ENCODE peak calls at places on chromosomes 4 and X, in six cellular contexts. One of them, this sample, is unnamed.

GRCh38 chr4:57023104-57023503 is 44.4 kb downstream of the POLR2B start:
- DNase-seq in ovary: no peak
- DNase-seq in stomach: no peak
- DNase-seq in A549: no peak
- DNase-seq in transverse colon: no peak
- DNase-seq in HepG2: no peak
- DNase-seq in this sample: no peak

GRCh38 chr4:162241857-162242256 is 78.1 kb upstream of the FSTL5 start:
- DNase-seq in ovary: no peak
- DNase-seq in stomach: no peak
- DNase-seq in A549: no peak
- DNase-seq in transverse colon: no peak
- DNase-seq in HepG2: peak; percentile 27
- DNase-seq in this sample: no peak

GRCh38 chr4:172952052-172952451 is 216.6 kb upstream of the GALNT7 start:
- DNase-seq in ovary: no peak
- DNase-seq in stomach: no peak
- DNase-seq in A549: no peak
- DNase-seq in transverse colon: no peak
- DNase-seq in HepG2: no peak
- DNase-seq in this sample: no peak

GRCh38 chr4:87188063-87188462 is 32.4 kb downstream of the KLHL8 start:
- DNase-seq in ovary: no peak
- DNase-seq in stomach: no peak
- DNase-seq in A549: no peak
- DNase-seq in transverse colon: no peak
- DNase-seq in HepG2: no peak
- DNase-seq in this sample: no peak

GRCh38 chrX:38172596-38172995 is 48.1 kb downstream of the SRPX start:
- DNase-seq in ovary: no peak
- DNase-seq in stomach: no peak
- DNase-seq in A549: no peak
- DNase-seq in transverse colon: no peak
- DNase-seq in HepG2: no peak
- DNase-seq in this sample: no peak

GRCh38 chr4:181971973-181972372 is 271.2 kb upstream of the TENM3 start:
- DNase-seq in ovary: no peak
- DNase-seq in stomach: no peak
- DNase-seq in A549: no peak
- DNase-seq in transverse colon: no peak
- DNase-seq in HepG2: no peak
- DNase-seq in this sample: no peak

GRCh38 chr4:173301518-173302201 is 32.5 kb downstream of the HMGB2 start:
- DNase-seq in ovary: no peak
- DNase-seq in stomach: no peak
- DNase-seq in A549: peak; percentile 14
- DNase-seq in transverse colon: no peak
- DNase-seq in HepG2: no peak
- DNase-seq in this sample: no peak

GRCh38 chr4:104763554-104764210 is 269.0 kb upstream of the CXXC4 start:
- DNase-seq in ovary: no peak
- DNase-seq in stomach: no peak
- DNase-seq in A549: no peak
- DNase-seq in transverse colon: no peak
- DNase-seq in HepG2: no peak
- DNase-seq in this sample: no peak

GRCh38 chrX:116198810-116199209 is 28.3 kb downstream of the AGTR2 start:
- DNase-seq in ovary: no peak
- DNase-seq in stomach: no peak
- DNase-seq in A549: peak; percentile 1
- DNase-seq in transverse colon: no peak
- DNase-seq in HepG2: peak; percentile 0
- DNase-seq in this sample: no peak

GRCh38 chr4:22454955-22455354 is 60.9 kb downstream of the ADGRA3 start:
- DNase-seq in ovary: no peak
- DNase-seq in stomach: no peak
- DNase-seq in A549: no peak
- DNase-seq in transverse colon: no peak
- DNase-seq in HepG2: no peak
- DNase-seq in this sample: no peak

GRCh38 chrX:22395372-22395771 is 122.7 kb downstream of the CBLL2 start:
- DNase-seq in ovary: no peak
- DNase-seq in stomach: no peak
- DNase-seq in A549: no peak
- DNase-seq in transverse colon: no peak
- DNase-seq in HepG2: no peak
- DNase-seq in this sample: no peak

GRCh38 chrX:23840674-23841073 is 57.7 kb downstream of the SAT1 start:
- DNase-seq in ovary: no peak
- DNase-seq in stomach: no peak
- DNase-seq in A549: no peak
- DNase-seq in transverse colon: no peak
- DNase-seq in HepG2: no peak
- DNase-seq in this sample: no peak

GRCh38 chr4:168505996-168506395 is 9.1 kb downstream of the PALLD start:
- DNase-seq in ovary: no peak
- DNase-seq in stomach: no peak
- DNase-seq in A549: no peak
- DNase-seq in transverse colon: no peak
- DNase-seq in HepG2: no peak
- DNase-seq in this sample: no peak

GRCh38 chr4:139773560-139774318 is 108.1 kb downstream of the MGST2 start:
- DNase-seq in ovary: no peak
- DNase-seq in stomach: no peak
- DNase-seq in A549: no peak
- DNase-seq in transverse colon: no peak
- DNase-seq in HepG2: no peak
- DNase-seq in this sample: no peak

GRCh38 chr4:153788064-153788418 is 842 bp downstream of the SFRP2 start:
- DNase-seq in ovary: no peak
- DNase-seq in stomach: no peak
- DNase-seq in A549: no peak
- DNase-seq in transverse colon: no peak
- DNase-seq in HepG2: no peak
- DNase-seq in this sample: no peak

GRCh38 chr4:82753725-82754410 is 44.7 kb downstream of the SCD5 start:
- DNase-seq in ovary: peak; percentile 57
- DNase-seq in stomach: no peak
- DNase-seq in A549: no peak
- DNase-seq in transverse colon: no peak
- DNase-seq in HepG2: no peak
- DNase-seq in this sample: no peak

GRCh38 chr4:6957994-6958393 is 48.4 kb downstream of the TBC1D14 start:
- DNase-seq in ovary: no peak
- DNase-seq in stomach: no peak
- DNase-seq in A549: no peak
- DNase-seq in transverse colon: no peak
- DNase-seq in HepG2: no peak
- DNase-seq in this sample: no peak

GRCh38 chrX:13627306-13627705 is 25.6 kb upstream of the TCEANC start:
- DNase-seq in ovary: no peak
- DNase-seq in stomach: no peak
- DNase-seq in A549: no peak
- DNase-seq in transverse colon: no peak
- DNase-seq in HepG2: no peak
- DNase-seq in this sample: no peak

GRCh38 chr4:23022032-23022431 is 329.3 kb downstream of the GBA3 start:
- DNase-seq in ovary: no peak
- DNase-seq in stomach: no peak
- DNase-seq in A549: peak; percentile 86
- DNase-seq in transverse colon: no peak
- DNase-seq in HepG2: no peak
- DNase-seq in this sample: no peak

GRCh38 chr4:152342293-152342692 is 193.6 kb downstream of the FBXW7 start:
- DNase-seq in ovary: no peak
- DNase-seq in stomach: no peak
- DNase-seq in A549: no peak
- DNase-seq in transverse colon: no peak
- DNase-seq in HepG2: peak; percentile 2
- DNase-seq in this sample: no peak

GRCh38 chrX:11533211-11533651 is 132.5 kb downstream of the ARHGAP6 start:
- DNase-seq in ovary: no peak
- DNase-seq in stomach: no peak
- DNase-seq in A549: peak; percentile 83
- DNase-seq in transverse colon: no peak
- DNase-seq in HepG2: peak; percentile 68
- DNase-seq in this sample: no peak

GRCh38 chr4:37793562-37793961 is 32.9 kb upstream of the PGM2 start:
- DNase-seq in ovary: no peak
- DNase-seq in stomach: no peak
- DNase-seq in A549: peak; percentile 17
- DNase-seq in transverse colon: no peak
- DNase-seq in HepG2: peak; percentile 27
- DNase-seq in this sample: no peak

GRCh38 chr4:7324651-7325121 is 110.0 kb downstream of the PSAPL1 start:
- DNase-seq in ovary: no peak
- DNase-seq in stomach: no peak
- DNase-seq in A549: no peak
- DNase-seq in transverse colon: no peak
- DNase-seq in HepG2: no peak
- DNase-seq in this sample: no peak

GRCh38 chrX:45756562-45756961 is 555.9 kb upstream of the DIPK2B start:
- DNase-seq in ovary: no peak
- DNase-seq in stomach: no peak
- DNase-seq in A549: no peak
- DNase-seq in transverse colon: no peak
- DNase-seq in HepG2: no peak
- DNase-seq in this sample: no peak

GRCh38 chr4:125321709-125322362 is 7.1 kb downstream of the FAT4 start:
- DNase-seq in ovary: no peak
- DNase-seq in stomach: no peak
- DNase-seq in A549: no peak
- DNase-seq in transverse colon: no peak
- DNase-seq in HepG2: no peak
- DNase-seq in this sample: no peak

GRCh38 chr4:66554844-66555243 is 884.6 kb upstream of the EPHA5 start:
- DNase-seq in ovary: no peak
- DNase-seq in stomach: no peak
- DNase-seq in A549: no peak
- DNase-seq in transverse colon: no peak
- DNase-seq in HepG2: no peak
- DNase-seq in this sample: no peak

DNA sequence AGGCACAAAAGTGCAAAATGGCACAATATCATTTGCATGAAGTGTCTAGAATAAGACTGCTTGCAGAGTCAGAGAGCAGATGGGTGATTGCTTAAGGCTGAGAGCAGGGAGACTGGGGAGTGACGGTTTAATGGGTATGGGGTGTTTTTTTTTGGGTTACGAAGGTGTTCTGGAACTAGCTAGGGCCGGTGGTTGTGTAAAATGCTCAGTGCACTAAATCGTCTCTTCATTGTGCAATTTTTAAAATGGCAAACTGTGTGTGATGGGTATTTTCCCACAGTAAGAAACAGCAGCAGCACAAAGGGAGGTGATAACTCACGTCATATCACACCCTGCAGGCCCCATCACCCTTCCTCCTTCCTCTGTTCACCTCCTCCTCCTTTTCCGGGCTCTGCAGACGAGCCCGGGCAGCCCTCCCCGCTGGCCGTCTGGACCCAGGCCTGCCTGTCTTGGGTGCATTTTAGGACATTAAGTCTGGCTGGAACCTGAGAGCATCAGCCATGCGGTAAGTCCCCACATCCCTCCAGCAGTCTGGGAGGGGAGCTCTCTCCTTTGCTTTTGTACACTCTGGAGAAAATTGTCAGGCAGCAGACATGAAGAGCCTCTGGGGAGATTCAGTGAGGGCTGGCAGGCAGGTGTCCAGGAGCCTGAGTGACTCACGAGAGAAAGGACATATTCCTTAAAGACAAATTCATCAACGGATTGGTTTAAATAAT is 42.7 kb downstream of the ASMT start:
- DNase-seq in ovary: no peak
- DNase-seq in stomach: no peak
- DNase-seq in A549: peak; percentile 66
- DNase-seq in transverse colon: peak; percentile 17
- DNase-seq in HepG2: no peak
- DNase-seq in this sample: no peak
- TF ChIP-seq EP300 in ovary: no peak
- TF ChIP-seq EP300 in stomach: no peak
- TF ChIP-seq EP300 in A549: no peak
- TF ChIP-seq EP300 in transverse colon: no peak
- TF ChIP-seq EP300 in HepG2: no peak
- TF ChIP-seq EP300 in this sample: no peak

DNA sequence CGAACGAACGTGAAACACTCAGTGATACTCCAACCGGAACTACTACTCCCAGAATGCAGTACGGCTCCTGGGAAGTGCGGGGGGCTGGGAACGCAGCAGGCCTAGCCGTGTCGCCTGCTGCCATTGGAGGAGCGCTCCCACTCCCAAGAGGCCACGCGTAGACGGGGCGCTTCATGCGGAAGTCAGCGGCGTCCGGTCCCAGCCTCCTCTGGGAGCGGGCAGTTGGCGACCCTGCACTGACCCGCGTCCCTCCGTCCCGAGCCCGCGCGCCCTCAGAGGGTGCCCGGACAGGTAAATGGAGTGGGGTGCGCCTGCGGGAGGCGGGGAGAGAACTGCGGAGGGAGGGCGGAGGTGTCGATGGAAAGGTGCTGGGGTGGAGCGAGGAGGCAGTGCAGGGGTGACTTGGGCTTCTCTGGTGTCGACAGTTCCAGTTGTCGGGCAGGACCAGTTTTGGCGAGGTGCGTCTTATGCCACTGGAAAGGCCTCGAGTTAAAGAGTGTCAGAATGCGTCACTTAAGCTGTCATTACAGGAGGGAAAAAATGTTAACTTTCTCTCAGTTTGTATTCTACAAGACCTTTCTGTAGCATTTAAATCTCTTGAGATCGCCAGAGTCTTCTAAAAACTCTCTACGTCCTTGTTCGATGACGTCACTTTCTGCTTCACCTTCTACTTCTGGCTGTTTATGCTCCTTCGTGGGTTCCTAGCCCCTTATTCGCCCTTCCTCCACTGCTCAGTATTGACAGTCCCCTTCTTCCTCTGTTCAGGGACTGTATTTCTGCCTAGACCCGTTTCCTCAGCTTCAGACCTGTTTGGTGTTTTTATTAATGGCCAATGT is at the start of gene VAMP7:
- DNase-seq in ovary: peak; percentile 76
- DNase-seq in stomach: peak; percentile 85
- DNase-seq in A549: peak; percentile 92
- DNase-seq in transverse colon: peak; percentile 89
- DNase-seq in HepG2: peak; percentile 78
- DNase-seq in this sample: peak; percentile 95
- TF ChIP-seq EP300 in ovary: no peak
- TF ChIP-seq EP300 in stomach: no peak
- TF ChIP-seq EP300 in A549: no peak
- TF ChIP-seq EP300 in transverse colon: no peak
- TF ChIP-seq EP300 in HepG2: no peak
- TF ChIP-seq EP300 in this sample: no peak

GRCh38 chrX:109638158-109638557 is 13.2 kb upstream of the KCNE5 start:
- DNase-seq in ovary: no peak
- DNase-seq in stomach: no peak
- DNase-seq in A549: no peak
- DNase-seq in transverse colon: no peak
- DNase-seq in HepG2: no peak
- DNase-seq in this sample: no peak

GRCh38 chrX:109643687-109644086 is 18.7 kb upstream of the KCNE5 start:
- DNase-seq in ovary: no peak
- DNase-seq in stomach: no peak
- DNase-seq in A549: no peak
- DNase-seq in transverse colon: no peak
- DNase-seq in HepG2: no peak
- DNase-seq in this sample: no peak
- TF ChIP-seq EP300 in ovary: no peak
- TF ChIP-seq EP300 in stomach: no peak
- TF ChIP-seq EP300 in A549: no peak
- TF ChIP-seq EP300 in transverse colon: no peak
- TF ChIP-seq EP300 in HepG2: no peak
- TF ChIP-seq EP300 in this sample: no peak

GRCh38 chr4:40316782-40317635 is 18.1 kb upstream of the CHRNA9 start:
- DNase-seq in ovary: peak; percentile 52
- DNase-seq in stomach: peak; percentile 59
- DNase-seq in A549: peak; percentile 88
- DNase-seq in transverse colon: peak; percentile 65
- DNase-seq in HepG2: peak; percentile 47
- DNase-seq in this sample: no peak
- TF ChIP-seq EP300 in ovary: no peak
- TF ChIP-seq EP300 in stomach: no peak
- TF ChIP-seq EP300 in A549: no peak
- TF ChIP-seq EP300 in transverse colon: no peak
- TF ChIP-seq EP300 in HepG2: no peak
- TF ChIP-seq EP300 in this sample: no peak